ENCODE peak calls at places on chromosomes 1 and 21, in ten cellular contexts. T is fibroblast of lung, F is SJSA1, E is thoracic aorta, R is esophagus muscularis mucosa, C is colonic mucosa, U is K562, W is uterus, A is Panc1, K is HAP-1. V is an unnamed sample.

GRCh38 chr1:201229095-201229494 is 38.5 kb downstream of the IGFN1 start:
- DNase-seq in T (no peak), F (no peak), E (no peak), R (peak; percentile 85), C (peak; percentile 14), U (no peak), W (no peak), A (no peak), K (no peak), V (no peak)

GRCh38 chr1:25820247-25821111 is 725 bp downstream of the MTFR1L start:
- DNase-seq in T (peak; percentile 55), F (peak; percentile 70), E (no peak), R (no peak), C (peak; percentile 56), U (peak; percentile 78), W (no peak), A (no peak), K (peak; percentile 75), V (peak; percentile 44)

GRCh38 chr1:119040489-119040888 is 52.3 kb upstream of the TBX15 start:
- DNase-seq in T (no peak), F (no peak), E (no peak), R (no peak), C (no peak), U (no peak), W (no peak), A (no peak), K (no peak), V (no peak)

GRCh38 chr1:157968503-157968902 is 24.9 kb upstream of the KIRREL1 start:
- DNase-seq in T (peak; percentile 89), F (peak; percentile 16), E (no peak), R (no peak), C (peak; percentile 73), U (no peak), W (peak; percentile 16), A (no peak), K (no peak), V (peak; percentile 11)

GRCh38 chr1:30684259-30684658 is 39.1 kb downstream of the MATN1 start:
- DNase-seq in T (no peak), F (no peak), E (no peak), R (no peak), C (no peak), U (no peak), W (peak; percentile 7), A (no peak), K (no peak), V (no peak)

GRCh38 chr1:92961131-92961895 is at the start of gene DIPK1A:
- DNase-seq in T (peak; percentile 77), F (peak; percentile 86), E (no peak), R (no peak), C (peak; percentile 77), U (peak; percentile 93), W (peak; percentile 78), A (no peak), K (peak; percentile 82), V (peak; percentile 76)

GRCh38 chr1:76759950-76760349 is 107.3 kb upstream of the ST6GALNAC5 start:
- DNase-seq in T (peak; percentile 61), F (no peak), E (no peak), R (no peak), C (no peak), U (no peak), W (no peak), A (no peak), K (no peak), V (peak; percentile 25)

GRCh38 chr1:3518256-3518655 is 63.8 kb downstream of the ARHGEF16 start:
- DNase-seq in T (no peak), F (no peak), E (no peak), R (no peak), C (no peak), U (peak; percentile 58), W (no peak), A (no peak), K (no peak), V (no peak)

GRCh38 chr1:46489638-46490602 is at the start of gene DMBX1:
- DNase-seq in T (no peak), F (peak; percentile 33), E (no peak), R (no peak), C (peak; percentile 65), U (peak; percentile 92), W (no peak), A (no peak), K (peak; percentile 87), V (peak; percentile 22)

GRCh38 chr1:35278886-35279554 is 10.5 kb downstream of the ZMYM4 start:
- DNase-seq in T (peak; percentile 60), F (no peak), E (no peak), R (no peak), C (no peak), U (peak; percentile 75), W (no peak), A (no peak), K (no peak), V (no peak)

GRCh38 chr1:87103099-87103498 is 188.7 kb downstream of the HS2ST1 start:
- DNase-seq in T (no peak), F (no peak), E (no peak), R (no peak), C (no peak), U (no peak), W (no peak), A (no peak), K (no peak), V (no peak)

GRCh38 chr1:78157162-78157561 is 111.4 kb downstream of the GIPC2 start:
- DNase-seq in T (peak; percentile 98), F (no peak), E (no peak), R (no peak), C (no peak), U (no peak), W (no peak), A (no peak), K (no peak), V (no peak)

GRCh38 chr1:5365751-5366150 is 626.5 kb downstream of the NPHP4 start:
- DNase-seq in T (no peak), F (no peak), E (no peak), R (no peak), C (no peak), U (no peak), W (no peak), A (no peak), K (no peak), V (no peak)

DNA sequence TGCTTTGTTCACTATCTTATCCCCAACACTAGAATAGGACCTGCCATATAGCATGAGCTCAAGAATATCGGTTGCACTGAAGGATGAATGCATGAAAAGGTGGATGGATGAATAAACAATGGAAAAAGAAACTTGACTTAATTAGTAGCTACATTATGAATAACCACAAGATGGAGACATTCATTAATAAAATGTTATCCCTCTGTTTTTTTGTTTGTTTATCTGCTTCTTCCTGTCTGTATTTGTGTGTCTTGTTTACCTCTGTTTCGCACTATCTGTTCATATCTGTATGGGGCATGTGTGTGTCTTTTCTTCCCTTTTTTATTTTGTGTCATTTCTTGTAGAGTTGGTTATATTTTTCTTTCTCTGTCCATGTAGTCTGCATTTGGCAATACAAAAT is 1.1 kb upstream of the OR14I1 start:
- DNase-seq in T (no peak), F (no peak), E (no peak), R (no peak), C (no peak), U (no peak), W (no peak), A (no peak), K (no peak), V (no peak)
- H3K9me3 ChIP-seq in T (no peaks in the 10 kb centered on the region), F (peaks cover 4% of the 10 kb centered on the region), E (no peaks in the 10 kb centered on the region), R (no peaks in the 10 kb centered on the region), C (no peaks in the 10 kb centered on the region), U (no peaks in the 10 kb centered on the region), W (no peaks in the 10 kb centered on the region), A (no peaks in the 10 kb centered on the region), K (no peaks in the 10 kb centered on the region), V (no peaks in the 10 kb centered on the region)

DNA sequence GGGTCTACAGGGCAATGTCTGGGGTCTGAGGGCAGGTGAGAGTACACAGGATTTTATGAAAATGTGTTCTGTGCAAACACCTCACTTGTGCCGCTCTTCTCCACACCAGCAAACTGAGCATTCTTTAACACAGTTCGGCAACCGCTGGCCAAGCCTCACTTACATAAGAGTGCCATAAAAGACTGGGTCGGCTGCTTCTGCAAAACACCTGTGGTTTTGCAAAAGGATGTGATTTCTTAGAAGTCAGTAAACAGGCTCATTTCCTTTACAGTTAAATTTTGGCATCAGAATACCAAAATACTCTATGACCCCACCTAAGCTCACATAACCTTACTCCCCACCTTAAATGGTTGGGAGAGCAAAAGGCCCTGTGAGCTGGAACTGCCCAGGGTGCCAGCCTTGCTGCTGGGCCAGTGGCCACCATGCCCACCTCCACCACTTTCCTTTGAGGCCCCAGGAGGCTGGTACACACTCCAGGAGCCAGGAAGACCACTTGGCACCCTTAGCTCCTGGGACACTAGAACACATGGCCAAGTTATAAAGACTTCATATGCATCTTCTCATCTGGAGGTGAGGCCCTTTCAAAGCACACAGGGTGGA is 22.0 kb downstream of the CAPZB start:
- DNase-seq in T (no peak), F (no peak), E (no peak), R (no peak), C (no peak), U (no peak), W (no peak), A (no peak), K (no peak), V (no peak)
- H3K4me1 ChIP-seq in T (peaks cover 12% of the 10 kb centered on the region), F (peaks cover 4% of the 10 kb centered on the region), E (peaks cover 80% of the 10 kb centered on the region), R (peaks cover 96% of the 10 kb centered on the region), C (peaks cover 46% of the 10 kb centered on the region), U (peaks cover 52% of the 10 kb centered on the region), W (no peaks in the 10 kb centered on the region), A (peaks cover 80% of the 10 kb centered on the region), K (peaks cover 11% of the 10 kb centered on the region), V (no peaks in the 10 kb centered on the region)

DNA sequence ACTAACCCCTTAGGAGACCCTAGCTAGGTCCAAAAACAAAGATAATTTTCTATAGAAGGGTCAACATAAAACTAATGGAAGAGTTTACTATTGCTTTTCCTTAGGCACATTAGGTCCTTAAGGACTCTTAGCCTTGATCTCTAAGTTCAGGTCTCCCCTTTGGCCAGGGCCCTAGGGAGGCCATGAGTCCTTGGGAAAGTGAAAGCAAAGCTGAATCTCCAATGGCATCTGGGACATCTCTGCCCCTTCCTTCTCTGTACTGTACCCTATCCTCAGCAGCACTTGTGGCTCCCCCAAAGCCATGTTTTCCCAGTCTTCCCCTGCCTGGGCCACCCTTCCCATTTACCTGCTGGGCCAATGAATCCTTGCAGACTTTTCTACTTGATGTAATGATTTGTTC is 14.3 kb downstream of the IER5 start:
- DNase-seq in T (no peak), F (no peak), E (no peak), R (no peak), C (no peak), U (no peak), W (no peak), A (no peak), K (no peak), V (no peak)
- H3K4me3 ChIP-seq in T (no peak overlapping the region), F (no peak overlapping the region), E (no peak overlapping the region), R (no peak overlapping the region), C (no peak overlapping the region), U (no peak overlapping the region), W (no peak overlapping the region), A (peak overlapping the region; percentile 29), K (no peak overlapping the region), V (no peak overlapping the region)

GRCh38 chr21:27678511-27678910 is 711.6 kb upstream of the ADAMTS5 start:
- DNase-seq in T (no peak), F (no peak), E (no peak), R (no peak), C (no peak), U (no peak), W (no peak), A (no peak), K (no peak), V (no peak)

GRCh38 chr21:27677547-27677946 is 710.7 kb upstream of the ADAMTS5 start:
- DNase-seq in T (no peak), F (no peak), E (no peak), R (no peak), C (no peak), U (no peak), W (no peak), A (no peak), K (no peak), V (no peak)

GRCh38 chr21:27674037-27674436 is 707.1 kb upstream of the ADAMTS5 start:
- DNase-seq in T (peak; percentile 77), F (no peak), E (no peak), R (no peak), C (no peak), U (no peak), W (no peak), A (no peak), K (no peak), V (no peak)
- H3K9me3 ChIP-seq in T (no peaks in the 10 kb centered on the region), F (no peaks in the 10 kb centered on the region), E (no peaks in the 10 kb centered on the region), R (no peaks in the 10 kb centered on the region), C (no peaks in the 10 kb centered on the region), U (no peaks in the 10 kb centered on the region), W (no peaks in the 10 kb centered on the region), A (no peaks in the 10 kb centered on the region), K (no peaks in the 10 kb centered on the region), V (no peaks in the 10 kb centered on the region)

V was measured in BE2C.